ENCODE peak calls at places on chromosomes 12 and 14, in nine cellular contexts. One of them, this sample, is unnamed. For H3K36me3, H3K4me1 and H3K9me3, the result is how much of the 10 kb centered on the place peaks cover.

GRCh38 chr12:93572712-93573551 is 457 bp downstream of the SOCS2 start:
- DNase-seq in aorta: peak
- DNase-seq in breast epithelium: no peak
- DNase-seq in CD8-positive, alpha-beta T cell: peak
- DNase-seq in lower lobe of right lung: peak
- DNase-seq in H1: peak
- DNase-seq in effector memory CD4-positive, alpha-beta T cell: no peak
- DNase-seq in naive thymus-derived CD4-positive, alpha-beta T cell: peak
- DNase-seq in neural progenitor cell: peak
- DNase-seq in this sample: no peak

GRCh38 chr12:110737532-110737931 is 5.2 kb downstream of the PPP1CC start:
- DNase-seq in effector memory CD4-positive, alpha-beta T cell: no peak
- DNase-seq in CD8-positive, alpha-beta T cell: no peak
- DNase-seq in lower lobe of right lung: no peak
- DNase-seq in H1: no peak
- DNase-seq in naive thymus-derived CD4-positive, alpha-beta T cell: no peak
- DNase-seq in aorta: no peak
- DNase-seq in breast epithelium: no peak
- DNase-seq in neural progenitor cell: no peak
- DNase-seq in this sample: no peak

GRCh38 chr14:23444314-23444713 is 8.9 kb upstream of the MYH7 start:
- DNase-seq in neural progenitor cell: no peak
- DNase-seq in CD8-positive, alpha-beta T cell: no peak
- DNase-seq in naive thymus-derived CD4-positive, alpha-beta T cell: no peak
- DNase-seq in H1: no peak
- DNase-seq in aorta: no peak
- DNase-seq in effector memory CD4-positive, alpha-beta T cell: no peak
- DNase-seq in lower lobe of right lung: no peak
- DNase-seq in breast epithelium: no peak
- DNase-seq in this sample: no peak

GRCh38 chr14:98935921-98936320 is 336.1 kb downstream of the BCL11B start:
- DNase-seq in naive thymus-derived CD4-positive, alpha-beta T cell: no peak
- DNase-seq in aorta: no peak
- DNase-seq in CD8-positive, alpha-beta T cell: no peak
- DNase-seq in breast epithelium: no peak
- DNase-seq in effector memory CD4-positive, alpha-beta T cell: no peak
- DNase-seq in lower lobe of right lung: no peak
- DNase-seq in neural progenitor cell: no peak
- DNase-seq in H1: no peak
- DNase-seq in this sample: no peak

GRCh38 chr12:121750507-121750955 is 38.0 kb downstream of the TMEM120B start:
- DNase-seq in naive thymus-derived CD4-positive, alpha-beta T cell: no peak
- DNase-seq in breast epithelium: no peak
- DNase-seq in lower lobe of right lung: no peak
- DNase-seq in H1: no peak
- DNase-seq in aorta: no peak
- DNase-seq in neural progenitor cell: no peak
- DNase-seq in CD8-positive, alpha-beta T cell: no peak
- DNase-seq in effector memory CD4-positive, alpha-beta T cell: no peak
- DNase-seq in this sample: no peak

GRCh38 chr12:1791104-1791927 is 29.0 kb upstream of the LRTM2 start:
- DNase-seq in aorta: no peak
- DNase-seq in lower lobe of right lung: peak
- DNase-seq in breast epithelium: no peak
- DNase-seq in naive thymus-derived CD4-positive, alpha-beta T cell: no peak
- DNase-seq in effector memory CD4-positive, alpha-beta T cell: peak
- DNase-seq in H1: peak
- DNase-seq in neural progenitor cell: peak
- DNase-seq in CD8-positive, alpha-beta T cell: peak
- DNase-seq in this sample: no peak

GRCh38 chr14:54135804-54136280 is 179.2 kb upstream of the BMP4 start:
- DNase-seq in neural progenitor cell: no peak
- DNase-seq in effector memory CD4-positive, alpha-beta T cell: no peak
- DNase-seq in lower lobe of right lung: no peak
- DNase-seq in naive thymus-derived CD4-positive, alpha-beta T cell: no peak
- DNase-seq in H1: no peak
- DNase-seq in aorta: no peak
- DNase-seq in CD8-positive, alpha-beta T cell: no peak
- DNase-seq in breast epithelium: no peak
- DNase-seq in this sample: no peak

GRCh38 chr14:67944605-67945004 is 125.0 kb downstream of the RAD51B start:
- DNase-seq in effector memory CD4-positive, alpha-beta T cell: no peak
- DNase-seq in naive thymus-derived CD4-positive, alpha-beta T cell: no peak
- DNase-seq in H1: no peak
- DNase-seq in neural progenitor cell: no peak
- DNase-seq in CD8-positive, alpha-beta T cell: no peak
- DNase-seq in aorta: no peak
- DNase-seq in breast epithelium: no peak
- DNase-seq in lower lobe of right lung: no peak
- DNase-seq in this sample: no peak

GRCh38 chr14:91395998-91396660 is 21.5 kb downstream of the CCDC88C start:
- DNase-seq in neural progenitor cell: no peak
- DNase-seq in CD8-positive, alpha-beta T cell: no peak
- DNase-seq in aorta: no peak
- DNase-seq in naive thymus-derived CD4-positive, alpha-beta T cell: no peak
- DNase-seq in effector memory CD4-positive, alpha-beta T cell: no peak
- DNase-seq in H1: peak
- DNase-seq in breast epithelium: no peak
- DNase-seq in lower lobe of right lung: no peak
- DNase-seq in this sample: no peak

GRCh38 chr12:46390304-46390703 is 17.7 kb upstream of the SLC38A2 start:
- DNase-seq in CD8-positive, alpha-beta T cell: no peak
- DNase-seq in aorta: no peak
- DNase-seq in neural progenitor cell: no peak
- DNase-seq in H1: no peak
- DNase-seq in lower lobe of right lung: no peak
- DNase-seq in effector memory CD4-positive, alpha-beta T cell: no peak
- DNase-seq in breast epithelium: no peak
- DNase-seq in naive thymus-derived CD4-positive, alpha-beta T cell: no peak
- DNase-seq in this sample: no peak

GRCh38 chr12:11771356-11771755 is 121.9 kb downstream of the ETV6 start:
- DNase-seq in aorta: no peak
- DNase-seq in effector memory CD4-positive, alpha-beta T cell: no peak
- DNase-seq in lower lobe of right lung: no peak
- DNase-seq in CD8-positive, alpha-beta T cell: no peak
- DNase-seq in breast epithelium: no peak
- DNase-seq in neural progenitor cell: no peak
- DNase-seq in H1: no peak
- DNase-seq in naive thymus-derived CD4-positive, alpha-beta T cell: no peak
- DNase-seq in this sample: no peak

GRCh38 chr12:11855993-11856374 is 206.5 kb downstream of the ETV6 start:
- DNase-seq in lower lobe of right lung: no peak
- DNase-seq in aorta: no peak
- DNase-seq in naive thymus-derived CD4-positive, alpha-beta T cell: no peak
- DNase-seq in H1: no peak
- DNase-seq in CD8-positive, alpha-beta T cell: no peak
- DNase-seq in neural progenitor cell: peak
- DNase-seq in breast epithelium: no peak
- DNase-seq in effector memory CD4-positive, alpha-beta T cell: no peak
- DNase-seq in this sample: no peak

GRCh38 chr14:22438742-22439141 is 150.3 kb downstream of the DAD1 start:
- DNase-seq in CD8-positive, alpha-beta T cell: no peak
- DNase-seq in H1: no peak
- DNase-seq in aorta: no peak
- DNase-seq in effector memory CD4-positive, alpha-beta T cell: no peak
- DNase-seq in breast epithelium: no peak
- DNase-seq in lower lobe of right lung: no peak
- DNase-seq in neural progenitor cell: no peak
- DNase-seq in naive thymus-derived CD4-positive, alpha-beta T cell: no peak
- DNase-seq in this sample: no peak

GRCh38 chr14:21090194-21090939 is 8.1 kb downstream of the ZNF219 start:
- DNase-seq in breast epithelium: no peak
- DNase-seq in neural progenitor cell: peak
- DNase-seq in H1: peak
- DNase-seq in naive thymus-derived CD4-positive, alpha-beta T cell: no peak
- DNase-seq in CD8-positive, alpha-beta T cell: no peak
- DNase-seq in effector memory CD4-positive, alpha-beta T cell: no peak
- DNase-seq in lower lobe of right lung: peak
- DNase-seq in aorta: peak
- DNase-seq in this sample: no peak

GRCh38 chr14:21093018-21093417 is 5.4 kb downstream of the ZNF219 start:
- DNase-seq in aorta: no peak
- DNase-seq in neural progenitor cell: no peak
- DNase-seq in effector memory CD4-positive, alpha-beta T cell: no peak
- DNase-seq in CD8-positive, alpha-beta T cell: no peak
- DNase-seq in lower lobe of right lung: no peak
- DNase-seq in naive thymus-derived CD4-positive, alpha-beta T cell: no peak
- DNase-seq in H1: no peak
- DNase-seq in breast epithelium: no peak
- DNase-seq in this sample: no peak

GRCh38 chr14:21092147-21093011 is 6.1 kb downstream of the ZNF219 start:
- DNase-seq in lower lobe of right lung: peak
- DNase-seq in H1: peak
- DNase-seq in breast epithelium: peak
- DNase-seq in effector memory CD4-positive, alpha-beta T cell: peak
- DNase-seq in CD8-positive, alpha-beta T cell: peak
- DNase-seq in aorta: peak
- DNase-seq in neural progenitor cell: peak
- DNase-seq in naive thymus-derived CD4-positive, alpha-beta T cell: peak
- DNase-seq in this sample: peak

GRCh38 chr14:21090940-21091663 is 7.4 kb downstream of the ZNF219 start:
- DNase-seq in aorta: peak
- DNase-seq in naive thymus-derived CD4-positive, alpha-beta T cell: no peak
- DNase-seq in lower lobe of right lung: no peak
- DNase-seq in H1: no peak
- DNase-seq in neural progenitor cell: no peak
- DNase-seq in CD8-positive, alpha-beta T cell: no peak
- DNase-seq in breast epithelium: no peak
- DNase-seq in effector memory CD4-positive, alpha-beta T cell: no peak
- DNase-seq in this sample: no peak

DNA sequence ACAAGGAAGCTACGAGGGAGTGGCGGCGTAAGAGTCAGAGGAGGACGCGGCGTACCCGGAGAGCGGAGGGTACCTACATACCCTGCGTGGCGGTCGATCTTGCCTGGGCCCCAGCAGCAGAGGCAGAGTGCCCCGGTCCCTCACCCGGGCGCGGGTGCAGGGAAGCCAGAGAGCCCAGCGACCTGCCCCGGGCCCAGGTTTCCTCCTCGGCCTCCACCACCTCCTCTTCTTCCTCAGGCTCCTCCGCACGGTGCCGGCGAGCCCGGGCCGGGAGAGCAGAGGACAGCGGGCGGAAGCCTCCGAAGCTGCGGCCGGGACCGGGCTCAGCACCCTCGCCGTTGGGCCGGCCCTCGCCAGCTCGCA is 6.7 kb downstream of the ZNF219 start:
- DNase-seq in neural progenitor cell: no peak
- DNase-seq in H1: no peak
- DNase-seq in aorta: no peak
- DNase-seq in effector memory CD4-positive, alpha-beta T cell: no peak
- DNase-seq in lower lobe of right lung: no peak
- DNase-seq in naive thymus-derived CD4-positive, alpha-beta T cell: no peak
- DNase-seq in CD8-positive, alpha-beta T cell: no peak
- DNase-seq in breast epithelium: no peak
- DNase-seq in this sample: no peak
- H3K36me3 ChIP-seq in neural progenitor cell: under half
- H3K36me3 ChIP-seq in H1: under half
- H3K36me3 ChIP-seq in aorta: under half
- H3K36me3 ChIP-seq in effector memory CD4-positive, alpha-beta T cell: under half
- H3K36me3 ChIP-seq in lower lobe of right lung: half or more
- H3K36me3 ChIP-seq in naive thymus-derived CD4-positive, alpha-beta T cell: under half
- H3K36me3 ChIP-seq in CD8-positive, alpha-beta T cell: under half
- H3K36me3 ChIP-seq in breast epithelium: under half
- H3K36me3 ChIP-seq in this sample: under half

DNA sequence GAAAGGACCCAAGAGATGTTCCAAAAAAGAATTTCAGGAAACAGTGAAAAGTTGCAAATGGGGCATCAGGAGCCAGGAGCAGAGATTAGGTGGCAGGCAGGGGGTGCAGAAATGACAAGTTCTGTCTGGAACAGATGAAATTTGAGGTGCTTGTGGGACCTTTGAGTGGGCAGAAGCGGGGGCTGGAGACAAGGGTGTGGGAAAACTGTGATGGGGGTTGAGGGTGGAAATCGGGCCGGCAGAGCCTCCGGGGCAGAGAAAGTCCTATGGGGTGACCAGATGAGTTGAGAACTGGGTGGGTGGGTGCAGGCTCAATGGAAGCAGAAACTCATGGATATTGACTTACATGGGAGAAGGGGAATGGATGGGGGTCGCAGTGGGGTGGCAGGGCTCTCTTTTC is 1.6 kb upstream of the NR4A1 start:
- DNase-seq in lower lobe of right lung: no peak
- DNase-seq in CD8-positive, alpha-beta T cell: no peak
- DNase-seq in H1: no peak
- DNase-seq in effector memory CD4-positive, alpha-beta T cell: no peak
- DNase-seq in breast epithelium: no peak
- DNase-seq in aorta: no peak
- DNase-seq in neural progenitor cell: no peak
- DNase-seq in naive thymus-derived CD4-positive, alpha-beta T cell: no peak
- DNase-seq in this sample: no peak
- H3K4me1 ChIP-seq in lower lobe of right lung: half or more
- H3K4me1 ChIP-seq in CD8-positive, alpha-beta T cell: under half
- H3K4me1 ChIP-seq in H1: under half
- H3K4me1 ChIP-seq in effector memory CD4-positive, alpha-beta T cell: under half
- H3K4me1 ChIP-seq in breast epithelium: under half
- H3K4me1 ChIP-seq in aorta: under half
- H3K4me1 ChIP-seq in neural progenitor cell: under half
- H3K4me1 ChIP-seq in naive thymus-derived CD4-positive, alpha-beta T cell: under half
- H3K4me1 ChIP-seq in this sample: under half

DNA sequence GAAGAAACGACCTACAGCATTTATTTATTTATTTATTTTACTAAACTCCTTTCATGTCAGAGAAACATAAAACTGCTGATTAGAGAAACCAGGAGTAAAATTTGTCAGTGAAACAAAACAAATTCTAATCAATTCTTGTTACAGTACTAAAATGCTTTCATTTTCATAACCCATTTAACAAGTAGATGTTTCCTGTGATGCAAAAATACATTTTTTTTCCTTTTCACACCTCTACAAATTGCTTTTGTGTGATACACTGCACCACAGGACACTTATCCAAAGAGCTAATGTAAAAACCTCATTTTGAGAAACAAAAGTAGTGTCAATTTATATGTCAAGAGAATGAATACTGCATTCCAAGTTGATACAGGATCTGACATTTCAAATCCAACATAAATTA is 155.1 kb downstream of the SYT1 start:
- DNase-seq in CD8-positive, alpha-beta T cell: no peak
- DNase-seq in effector memory CD4-positive, alpha-beta T cell: no peak
- DNase-seq in lower lobe of right lung: no peak
- DNase-seq in breast epithelium: no peak
- DNase-seq in naive thymus-derived CD4-positive, alpha-beta T cell: no peak
- DNase-seq in neural progenitor cell: no peak
- DNase-seq in H1: no peak
- DNase-seq in aorta: no peak
- DNase-seq in this sample: no peak
- H3K9me3 ChIP-seq in CD8-positive, alpha-beta T cell: under half
- H3K9me3 ChIP-seq in effector memory CD4-positive, alpha-beta T cell: under half
- H3K9me3 ChIP-seq in lower lobe of right lung: under half
- H3K9me3 ChIP-seq in breast epithelium: under half
- H3K9me3 ChIP-seq in naive thymus-derived CD4-positive, alpha-beta T cell: under half
- H3K9me3 ChIP-seq in neural progenitor cell: under half
- H3K9me3 ChIP-seq in H1: under half
- H3K9me3 ChIP-seq in aorta: under half
- H3K9me3 ChIP-seq in this sample: under half

DNA sequence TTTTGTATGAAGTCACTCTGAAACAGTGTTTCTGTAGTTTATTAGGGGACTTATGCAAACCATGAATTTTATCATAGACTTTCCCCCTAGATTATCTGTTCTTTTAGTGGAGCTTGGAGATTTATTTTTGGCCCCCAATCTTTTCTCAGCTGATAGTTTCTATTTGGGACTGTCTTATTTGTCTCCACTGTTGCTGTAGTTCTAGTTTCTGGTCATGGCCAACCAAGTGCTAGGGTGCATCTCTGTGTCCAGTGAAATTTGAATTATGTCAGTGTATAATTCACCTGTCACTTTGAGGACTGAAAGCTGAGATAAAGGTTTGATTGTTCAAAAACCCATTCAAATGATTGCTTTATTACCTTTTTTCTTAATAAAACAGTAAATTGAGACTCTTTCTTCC is 61.3 kb downstream of the KTN1 start:
- DNase-seq in naive thymus-derived CD4-positive, alpha-beta T cell: no peak
- DNase-seq in effector memory CD4-positive, alpha-beta T cell: no peak
- DNase-seq in CD8-positive, alpha-beta T cell: no peak
- DNase-seq in aorta: no peak
- DNase-seq in H1: no peak
- DNase-seq in breast epithelium: no peak
- DNase-seq in neural progenitor cell: no peak
- DNase-seq in lower lobe of right lung: no peak
- DNase-seq in this sample: no peak
- H3K36me3 ChIP-seq in naive thymus-derived CD4-positive, alpha-beta T cell: under half
- H3K36me3 ChIP-seq in effector memory CD4-positive, alpha-beta T cell: under half
- H3K36me3 ChIP-seq in CD8-positive, alpha-beta T cell: under half
- H3K36me3 ChIP-seq in aorta: under half
- H3K36me3 ChIP-seq in H1: under half
- H3K36me3 ChIP-seq in breast epithelium: under half
- H3K36me3 ChIP-seq in neural progenitor cell: half or more
- H3K36me3 ChIP-seq in lower lobe of right lung: half or more
- H3K36me3 ChIP-seq in this sample: half or more